ENCODE peak calls at places on chromosomes 11 and 22, in nine cellular contexts. Y is body of pancreas, D is dorsolateral prefrontal cortex, Q is Panc1, E is neural progenitor cell, V is transverse colon, R is A549, J is AG04449, S is uterus. L is an unnamed sample.
A peak's percentile ranks its signal among the peaks of the same experiment; 100 is the strongest.

GRCh38 chr22:19565921-19566598 is 41.9 kb upstream of the CLDN5 start:
- DNase-seq in Q (no peak), D (no peak), E (no peak), S (peak; percentile 30), V (no peak), R (no peak), Y (no peak), J (no peak), L (no peak)

GRCh38 chr11:44615913-44616806 is 50.7 kb downstream of the CD82 start:
- DNase-seq in E (no peak), S (no peak), D (no peak), J (no peak), V (no peak), Y (no peak), R (no peak), Q (no peak), L (no peak)

GRCh38 chr22:19691721-19692341 is 22.5 kb upstream of the SEPTIN5 start:
- DNase-seq in S (no peak), Y (no peak), R (peak; percentile 73), Q (no peak), D (no peak), E (peak; percentile 73), J (no peak), V (no peak), L (no peak)

GRCh38 chr11:18011633-18012313 is 1.1 kb downstream of the SERGEF start:
- DNase-seq in Q (no peak), S (no peak), E (peak; percentile 15), Y (no peak), J (no peak), R (no peak), V (no peak), D (no peak), L (no peak)

GRCh38 chr11:35275808-35276170 is 136.8 kb downstream of the CD44 start:
- DNase-seq in Q (no peak), Y (no peak), V (no peak), J (no peak), E (no peak), D (no peak), R (no peak), S (no peak), L (no peak)

GRCh38 chr11:122309262-122309925 is 193.4 kb upstream of the BLID start:
- DNase-seq in D (peak; percentile 75), R (no peak), V (no peak), Q (no peak), Y (no peak), J (no peak), E (no peak), S (no peak), L (no peak)

GRCh38 chr22:48198489-48199459 is 1436.3 kb downstream of the TBC1D22A start:
- DNase-seq in S (no peak), Y (no peak), Q (no peak), D (no peak), E (no peak), V (no peak), J (no peak), R (no peak), L (no peak)

GRCh38 chr11:70270877-70271634 is 566 bp downstream of the PPFIA1 start:
- DNase-seq in S (no peak), V (peak; percentile 50), J (peak; percentile 17), Q (no peak), E (peak; percentile 83), Y (peak; percentile 51), D (no peak), R (no peak), L (peak; percentile 39)

GRCh38 chr11:74449369-74449931 is 17.9 kb downstream of the KCNE3 start:
- DNase-seq in D (peak; percentile 45), S (peak; percentile 73), Y (peak; percentile 48), J (peak; percentile 23), E (peak; percentile 83), Q (peak; percentile 65), R (peak; percentile 74), V (peak; percentile 39), L (peak; percentile 58)

GRCh38 chr11:102368472-102368871 is 21.5 kb downstream of the BIRC2 start:
- DNase-seq in J (no peak), S (no peak), R (no peak), V (no peak), Q (no peak), D (no peak), E (no peak), Y (no peak), L (no peak)

GRCh38 chr11:35165416-35166368 is 26.7 kb downstream of the CD44 start:
- DNase-seq in J (no peak), Y (no peak), V (peak; percentile 73), R (peak; percentile 31), E (peak; percentile 45), Q (no peak), D (no peak), S (no peak), L (peak; percentile 71)

GRCh38 chr11:46252373-46252914 is 25.0 kb upstream of the CREB3L1 start:
- DNase-seq in Y (no peak), V (no peak), Q (no peak), E (no peak), R (no peak), J (no peak), D (no peak), S (no peak), L (no peak)

GRCh38 chr11:46250071-46251052 is 27.1 kb upstream of the CREB3L1 start:
- DNase-seq in Q (no peak), Y (no peak), R (no peak), J (no peak), E (no peak), D (no peak), S (no peak), V (no peak), L (no peak)

GRCh38 chr11:46254135-46254491 is 23.3 kb upstream of the CREB3L1 start:
- DNase-seq in E (no peak), V (peak; percentile 78), D (no peak), Q (no peak), R (peak; percentile 37), S (no peak), Y (no peak), J (no peak), L (no peak)

GRCh38 chr11:46253258-46254134 is 24.0 kb upstream of the CREB3L1 start:
- DNase-seq in J (no peak), E (no peak), Y (no peak), D (no peak), V (no peak), S (no peak), Q (no peak), R (no peak), L (no peak)

DNA sequence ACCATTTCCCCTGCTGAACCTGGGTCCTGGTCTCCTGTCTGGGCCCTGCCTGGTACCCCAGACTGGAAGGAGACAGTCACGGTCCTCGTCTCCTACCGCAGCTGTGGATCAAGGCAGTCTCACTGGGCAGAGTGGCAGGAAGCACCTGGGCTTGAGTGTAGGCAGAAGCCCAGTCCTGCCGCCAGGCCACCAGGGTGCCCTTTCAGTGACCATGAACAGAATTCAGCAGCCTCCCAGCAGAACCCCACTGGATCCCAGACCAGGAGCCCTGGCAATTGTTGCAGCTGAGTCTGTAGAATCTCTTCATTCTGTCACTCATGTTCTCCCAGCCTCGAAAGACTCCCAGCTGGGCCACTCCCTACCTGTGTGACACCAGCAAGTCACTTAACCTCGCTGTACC is 25.5 kb upstream of the CREB3L1 start:
- DNase-seq in S (no peak), E (no peak), V (no peak), D (no peak), R (no peak), Q (no peak), Y (no peak), J (no peak), L (no peak)
- TF ChIP-seq CTCF in S (no peak), E (no peak), V (no peak), D (no peak), R (no peak), Q (no peak), Y (no peak), J (no peak), L (no peak)

DNA sequence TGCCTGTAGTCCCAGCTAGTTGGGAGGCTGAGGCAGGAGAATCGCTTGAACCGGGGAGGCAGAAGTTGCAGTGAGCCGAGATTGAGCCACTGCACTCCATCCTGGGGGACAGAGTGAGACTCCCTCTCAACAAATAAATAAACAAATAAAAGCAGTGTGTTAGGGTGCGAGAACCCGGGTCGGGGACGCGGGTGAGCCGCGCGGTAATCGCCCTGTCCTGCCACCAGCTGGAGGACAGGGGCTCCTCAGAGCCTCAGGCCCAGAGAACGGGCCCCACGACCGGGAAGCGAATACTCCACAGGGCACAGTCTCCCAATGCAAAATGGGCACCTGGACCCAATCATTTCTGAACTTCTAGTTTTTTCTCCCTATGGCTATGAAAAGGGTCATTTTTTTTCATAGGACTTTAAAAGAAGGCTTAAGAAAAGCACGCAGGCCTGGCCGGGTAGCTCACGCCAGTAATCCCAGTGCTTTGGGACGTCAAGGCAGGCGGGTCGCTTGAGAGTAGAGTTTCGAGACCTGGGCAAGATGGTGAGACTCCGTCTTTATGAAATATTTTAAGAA is 744 bp upstream of the MCM5 start:
- DNase-seq in Q (no peak), V (no peak), J (no peak), Y (peak; percentile 26), R (no peak), D (no peak), E (no peak), S (no peak), L (no peak)
- H3K4me3 ChIP-seq in Q (peak overlapping the region; percentile 83), V (peak overlapping the region; percentile 83), J (peak overlapping the region; percentile 61), Y (no peak overlapping the region), R (peak overlapping the region; percentile 77), D (peak overlapping the region; percentile 69), E (peak overlapping the region; percentile 66), S (peak overlapping the region; percentile 66), L (peak overlapping the region; percentile 94)

GRCh38 chr11:109040303-109040702 is 375.4 kb downstream of the DDX10 start:
- DNase-seq in R (peak; percentile 7), Q (no peak), S (no peak), V (no peak), Y (no peak), J (no peak), D (no peak), E (peak; percentile 26), L (no peak)
- TF ChIP-seq CTCF in R (no peak), Q (peak; percentile 52), S (no peak), V (no peak), Y (no peak), J (no peak), D (no peak), E (peak; percentile 39), L (no peak)

DNA sequence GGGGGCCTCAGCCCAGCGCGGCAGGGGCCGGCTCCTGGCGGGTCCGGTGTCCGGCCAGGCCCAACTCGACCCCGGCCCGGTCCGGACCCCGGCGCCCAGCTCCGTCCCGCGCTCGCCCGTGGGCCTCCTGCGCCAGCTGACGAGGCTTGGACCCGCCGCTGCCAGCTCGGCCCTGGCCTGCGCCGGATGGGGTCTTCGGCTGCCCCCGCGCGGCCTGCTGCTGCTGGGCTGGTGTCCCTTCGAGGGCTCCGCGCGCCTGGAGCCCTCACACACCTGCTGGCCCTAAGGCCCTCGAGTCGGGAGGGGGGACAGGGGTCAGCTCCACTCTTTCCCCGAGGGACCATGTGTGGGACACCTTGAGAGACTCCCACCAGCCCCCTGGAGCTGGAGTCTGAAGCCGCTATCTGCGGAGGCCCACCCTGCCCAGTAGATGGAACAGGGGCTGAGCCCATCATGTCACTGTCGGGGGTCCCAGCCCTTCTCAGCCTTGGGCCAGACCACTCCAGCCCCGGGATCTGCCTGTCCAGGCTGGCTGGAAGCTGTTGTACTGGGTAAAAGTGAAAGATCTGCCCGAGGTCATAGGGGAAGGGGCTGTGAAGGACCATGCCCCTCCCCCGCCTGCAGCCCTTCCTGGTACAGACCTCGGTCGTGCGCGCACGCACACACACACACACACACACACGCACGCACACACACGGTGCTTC is 768 bp upstream of the CDKN1C start:
- DNase-seq in V (no peak), E (peak; percentile 85), Q (no peak), S (peak; percentile 62), R (no peak), Y (no peak), J (no peak), D (no peak), L (no peak)
- H3K4me3 ChIP-seq in V (peak overlapping the region; percentile 34), E (peak overlapping the region; percentile 9), Q (peak overlapping the region; percentile 34), S (peak overlapping the region; percentile 47), R (peak overlapping the region; percentile 71), Y (no peak overlapping the region), J (peak overlapping the region; percentile 25), D (peak overlapping the region; percentile 38), L (no peak overlapping the region)

GRCh38 chr22:29609139-29609538 is 5.7 kb downstream of the NF2 start:
- DNase-seq in R (peak; percentile 24), E (peak; percentile 52), Y (no peak), Q (no peak), D (no peak), S (no peak), J (no peak), V (no peak), L (no peak)
- TF ChIP-seq CTCF in R (peak; percentile 18), E (peak; percentile 61), Y (no peak), Q (peak; percentile 66), D (no peak), S (no peak), J (no peak), V (no peak), L (peak; percentile 37)